ENCODE peak calls at places on chromosomes 7 and 10, in four cellular contexts. L is AG09319; O is activated T-cell treated with anti-CD3 and anti-CD28 coated beads, Interleukin-2, amount 50 U/mL, for 4 hours; Q is AG10803. X is an unnamed sample.

GRCh38 chr10:42932735-42933453 is 144.0 kb upstream of the RET start:
- DNase-seq in L (no peak), O (peak; percentile 67), Q (no peak), X (no peak)

GRCh38 chr10:10794056-10794455 is 223.6 kb upstream of the CELF2 start:
- DNase-seq in L (no peak), O (no peak), Q (no peak), X (no peak)

GRCh38 chr10:131891196-131891928 is 9.4 kb upstream of the PPP2R2D start:
- DNase-seq in L (no peak), O (no peak), Q (no peak), X (no peak)

GRCh38 chr7:132504851-132505250 is 71.4 kb downstream of the PLXNA4 start:
- DNase-seq in L (no peak), O (no peak), Q (no peak), X (no peak)

GRCh38 chr10:119246862-119247549 is 39.6 kb downstream of the GRK5 start:
- DNase-seq in L (peak; percentile 90), O (no peak), Q (peak; percentile 93), X (peak; percentile 27)

GRCh38 chr10:2049560-2049959 is 312.2 kb upstream of the ADARB2 start:
- DNase-seq in L (no peak), O (no peak), Q (no peak), X (no peak)

GRCh38 chr10:93630609-93631320 is 18.4 kb downstream of the PDE6C start:
- DNase-seq in L (no peak), O (no peak), Q (no peak), X (peak; percentile 38)

GRCh38 chr7:127446842-127447241 is 54.3 kb upstream of the ZNF800 start:
- DNase-seq in L (no peak), O (no peak), Q (no peak), X (no peak)

GRCh38 chr7:93327006-93327633 is 95.0 kb downstream of the VPS50 start:
- DNase-seq in L (peak; percentile 36), O (no peak), Q (peak; percentile 92), X (no peak)

GRCh38 chr7:96328016-96328415 is 6.1 kb upstream of the SLC25A13 start:
- DNase-seq in L (no peak), O (no peak), Q (no peak), X (peak; percentile 39)

GRCh38 chr7:130845581-130846085 is 111.6 kb upstream of the KLF14 start:
- DNase-seq in L (peak; percentile 62), O (no peak), Q (peak; percentile 92), X (no peak)

GRCh38 chr10:23294638-23295247 is 49.9 kb downstream of the C10orf67 start:
- DNase-seq in L (no peak), O (no peak), Q (peak; percentile 16), X (no peak)

GRCh38 chr10:27857616-27858015 is 112.0 kb upstream of the MKX start:
- DNase-seq in L (no peak), O (no peak), Q (no peak), X (no peak)

GRCh38 chr10:14838582-14839304 is 637 bp downstream of the HSPA14 start:
- DNase-seq in L (no peak), O (peak; percentile 11), Q (peak; percentile 12), X (no peak)

GRCh38 chr10:27439101-27439500 is 65.0 kb upstream of the RAB18 start:
- DNase-seq in L (no peak), O (no peak), Q (no peak), X (no peak)

GRCh38 chr10:11036424-11037011 is 18.8 kb downstream of the CELF2 start:
- DNase-seq in L (no peak), O (no peak), Q (peak; percentile 54), X (no peak)

GRCh38 chr10:71433983-71434744 is 37.4 kb downstream of the CDH23 start:
- DNase-seq in L (no peak), O (no peak), Q (no peak), X (no peak)

GRCh38 chr10:60237977-60238376 is 151.7 kb downstream of the ANK3 start:
- DNase-seq in L (no peak), O (no peak), Q (peak; percentile 8), X (no peak)

GRCh38 chr10:74799840-74800239 is 26.6 kb upstream of the KAT6B start:
- DNase-seq in L (peak; percentile 16), O (no peak), Q (peak; percentile 17), X (no peak)

GRCh38 chr7:51315393-51316261 is 982 bp downstream of the COBL start:
- DNase-seq in L (no peak), O (no peak), Q (no peak), X (no peak)

GRCh38 chr10:57689898-57690297 is 577.8 kb downstream of the IPMK start:
- DNase-seq in L (no peak), O (no peak), Q (no peak), X (no peak)

X was measured in DMS 273 treated with DMSO at 0.1 percent for 48 hours.